ENCODE peak calls at places on chromosomes 16 and 17, in seven cellular contexts. O is PC-9; J is H1; M is ovary; R is naive thymus-derived CD4-positive, alpha-beta T cell; S is endodermal cell; X is lung. I is an unnamed sample.

GRCh38 chr16:3729161-3730112 is 12.1 kb upstream of the TRAP1 start:
- DNase-seq in M (no peak), O (no peak), X (no peak), S (no peak), R (no peak), J (no peak), I (no peak)

GRCh38 chr17:13940858-13941665 is 128.2 kb upstream of the COX10 start:
- DNase-seq in O (no peak), S (peak; percentile 73), R (no peak), M (no peak), J (no peak), X (no peak), I (no peak)

GRCh38 chr17:78862073-78863023 is 21.7 kb upstream of the USP36 start:
- DNase-seq in X (peak; percentile 75), S (peak; percentile 69), J (no peak), O (peak; percentile 87), R (no peak), M (peak; percentile 78), I (no peak)

GRCh38 chr17:43702636-43703035 is 40.9 kb upstream of the MEOX1 start:
- DNase-seq in M (no peak), J (no peak), X (no peak), O (no peak), R (no peak), S (peak; percentile 87), I (no peak)

GRCh38 chr16:64841482-64841881 is 280.4 kb downstream of the CDH11 start:
- DNase-seq in J (no peak), O (no peak), X (no peak), S (no peak), M (no peak), R (no peak), I (no peak)

GRCh38 chr16:7025616-7026190 is 306.9 kb upstream of the RBFOX1 start:
- DNase-seq in J (peak; percentile 72), R (no peak), S (peak; percentile 96), O (peak; percentile 57), M (peak; percentile 68), X (peak; percentile 45), I (peak; percentile 34)

GRCh38 chr17:45265823-45266222 is 3.9 kb upstream of the SPATA32 start:
- DNase-seq in S (no peak), J (no peak), M (no peak), R (no peak), X (no peak), O (no peak), I (no peak)

GRCh38 chr16:17467923-17468540 is 2.7 kb downstream of the XYLT1 start:
- DNase-seq in M (peak; percentile 68), X (no peak), J (no peak), O (no peak), R (no peak), S (peak; percentile 91), I (peak; percentile 43)

GRCh38 chr17:73561066-73561465 is 83.2 kb downstream of the SDK2 start:
- DNase-seq in M (no peak), J (no peak), R (no peak), S (no peak), O (no peak), X (no peak), I (no peak)

GRCh38 chr16:22314661-22315626 is 17.7 kb downstream of the POLR3E start:
- DNase-seq in O (no peak), X (no peak), S (peak; percentile 41), M (no peak), R (no peak), J (no peak), I (no peak)

GRCh38 chr17:19755392-19755791 is 7.3 kb upstream of the ALDH3A1 start:
- DNase-seq in R (no peak), M (no peak), O (no peak), J (no peak), S (no peak), X (no peak), I (no peak)

GRCh38 chr17:72602517-72603345 is 481.9 kb downstream of the SOX9 start:
- DNase-seq in X (no peak), M (no peak), J (peak; percentile 38), S (peak; percentile 89), O (peak; percentile 81), R (no peak), I (peak; percentile 92)

GRCh38 chr17:57578608-57578990 is 166.5 kb downstream of the CCDC182 start:
- DNase-seq in O (no peak), M (no peak), X (no peak), R (no peak), J (no peak), S (no peak), I (no peak)

GRCh38 chr17:49482144-49482817 is 12.8 kb upstream of the NGFR start:
- DNase-seq in R (no peak), X (no peak), M (no peak), O (no peak), S (no peak), J (no peak), I (no peak)

GRCh38 chr17:21004016-21004930 is 38.5 kb downstream of the USP22 start:
- DNase-seq in X (no peak), R (no peak), M (peak; percentile 28), S (no peak), O (no peak), J (no peak), I (no peak)

GRCh38 chr16:3508736-3509135 is 7.9 kb downstream of the CLUAP1 start:
- DNase-seq in J (no peak), O (no peak), S (no peak), R (no peak), M (no peak), X (no peak), I (no peak)

GRCh38 chr16:67417333-67418061 is 1.2 kb upstream of the ZDHHC1 start:
- DNase-seq in O (no peak), S (no peak), X (no peak), J (no peak), M (no peak), R (no peak), I (no peak)

GRCh38 chr16:74257061-74257460 is 39.6 kb upstream of the PSMD7 start:
- DNase-seq in J (no peak), X (no peak), S (no peak), R (no peak), O (no peak), M (no peak), I (no peak)

GRCh38 chr16:50603206-50604064 is 55.2 kb downstream of the NKD1 start:
- DNase-seq in J (no peak), O (no peak), S (no peak), X (no peak), M (peak; percentile 61), R (no peak), I (no peak)

GRCh38 chr17:61196302-61196704 is 203.3 kb upstream of the TBX2 start:
- DNase-seq in J (no peak), S (no peak), M (no peak), O (no peak), X (no peak), R (no peak), I (no peak)

GRCh38 chr16:50272687-50273381 is 6.5 kb downstream of the ADCY7 start:
- DNase-seq in O (no peak), S (no peak), X (no peak), J (no peak), M (no peak), R (no peak), I (no peak)

GRCh38 chr16:16137110-16137509 is 86.2 kb downstream of the ABCC6 start:
- DNase-seq in J (no peak), X (no peak), O (no peak), M (no peak), R (no peak), S (no peak), I (no peak)

DNA sequence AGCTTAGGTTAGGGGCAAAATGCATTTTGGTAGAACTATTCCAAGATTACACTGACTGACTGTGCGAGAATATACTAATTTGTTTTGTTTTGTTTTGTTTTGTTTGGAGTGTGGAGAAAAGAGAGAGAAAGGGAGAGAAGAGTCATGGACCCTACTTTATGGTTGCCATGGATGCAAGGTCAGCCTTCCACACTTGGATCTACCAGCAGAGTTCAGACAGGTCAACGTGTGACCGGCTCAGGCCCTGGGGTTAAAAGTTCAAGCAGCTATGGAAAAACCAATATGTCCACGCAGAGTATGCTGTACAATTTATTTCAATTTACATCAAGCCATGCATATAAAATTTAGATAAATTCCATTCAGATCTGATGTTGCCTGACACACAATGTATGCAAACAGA is 122.8 kb downstream of the SKAP1 start:
- DNase-seq in M (no peak), X (no peak), S (no peak), J (no peak), R (no peak), O (no peak), I (no peak)
- H3K27me3 ChIP-seq in M (no peaks in the 10 kb centered on the region), X (peaks cover 5% of the 10 kb centered on the region), S (peaks cover 42% of the 10 kb centered on the region), J (no peaks in the 10 kb centered on the region), R (no peaks in the 10 kb centered on the region), O (no peaks in the 10 kb centered on the region), I (no peaks in the 10 kb centered on the region)

GRCh38 chr17:4497101-4497824 is 1.4 kb upstream of the SPNS2 start:
- DNase-seq in R (no peak), X (no peak), J (no peak), S (no peak), O (peak; percentile 84), M (no peak), I (peak; percentile 70)

GRCh38 chr17:4501295-4501949 is 2.7 kb downstream of the SPNS2 start:
- DNase-seq in O (no peak), M (no peak), J (no peak), S (no peak), X (no peak), R (no peak), I (no peak)

GRCh38 chr17:4500188-4500565 is 1.5 kb downstream of the SPNS2 start:
- DNase-seq in X (no peak), O (no peak), S (no peak), M (no peak), J (no peak), R (no peak), I (no peak)

GRCh38 chr17:4499431-4500187 is 928 bp downstream of the SPNS2 start:
- DNase-seq in S (peak; percentile 80), J (no peak), R (no peak), O (peak; percentile 40), M (no peak), X (no peak), I (no peak)

GRCh38 chr17:4498461-4499397 is at the start of gene SPNS2:
- DNase-seq in R (peak; percentile 66), M (peak; percentile 71), O (peak; percentile 84), X (no peak), J (no peak), S (peak; percentile 92), I (peak; percentile 73)
- H3K4me1 ChIP-seq in R (peaks cover 15% of the 10 kb centered on the region), M (peaks cover 11% of the 10 kb centered on the region), O (peaks cover 66% of the 10 kb centered on the region), X (no peaks in the 10 kb centered on the region), J (peaks cover 13% of the 10 kb centered on the region), S (no peaks in the 10 kb centered on the region), I (peaks cover 30% of the 10 kb centered on the region)

DNA sequence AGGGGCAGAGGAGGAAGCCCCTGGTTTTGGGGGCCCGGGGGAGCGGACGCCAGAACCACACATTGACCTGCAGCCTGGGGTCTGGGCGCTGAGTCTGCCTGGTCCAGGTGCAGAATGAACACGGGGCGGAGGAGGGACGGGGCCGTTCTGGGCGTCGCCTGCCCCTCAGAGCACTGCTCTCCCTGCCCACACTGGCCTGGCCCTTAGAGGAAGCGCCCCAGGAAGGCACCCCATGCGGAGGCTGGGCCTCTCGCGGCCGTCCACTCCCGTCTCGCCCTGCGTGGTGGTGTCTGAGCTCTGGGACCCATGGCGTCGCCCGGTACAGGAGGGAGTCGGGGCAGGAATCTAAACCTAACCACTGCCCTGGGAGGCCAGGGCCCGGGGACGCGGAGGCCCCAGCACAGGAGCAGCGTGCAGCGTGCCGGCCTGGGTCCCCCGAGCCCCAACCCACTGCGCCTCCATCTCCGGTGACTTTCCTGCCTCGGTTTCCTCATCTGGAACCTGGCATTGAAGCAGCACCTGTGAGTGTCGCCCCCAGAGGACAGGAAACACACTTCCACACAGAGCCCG is 4.3 kb downstream of the TPSD1 start:
- DNase-seq in R (no peak), M (no peak), J (no peak), S (no peak), X (no peak), O (no peak), I (no peak)
- H3K27me3 ChIP-seq in R (no peaks in the 10 kb centered on the region), M (no peaks in the 10 kb centered on the region), J (peaks cover 4% of the 10 kb centered on the region), S (peaks cover 30% of the 10 kb centered on the region), X (peaks cover 17% of the 10 kb centered on the region), O (peaks cover 51% of the 10 kb centered on the region), I (peaks cover 85% of the 10 kb centered on the region)

GRCh38 chr16:921321-921905 is 49.4 kb downstream of the LMF1 start:
- DNase-seq in R (no peak), X (no peak), M (no peak), S (no peak), J (no peak), O (no peak), I (no peak)
- H3K4me1 ChIP-seq in R (no peaks in the 10 kb centered on the region), X (no peaks in the 10 kb centered on the region), M (no peaks in the 10 kb centered on the region), S (no peaks in the 10 kb centered on the region), J (no peaks in the 10 kb centered on the region), O (no peaks in the 10 kb centered on the region), I (no peaks in the 10 kb centered on the region)

I was measured in MM.1S.